ENCODE peak calls at places on chromosomes 3 and 15, in five cellular contexts. P is hepatocyte, X is psoas muscle, N is brain microvascular endothelial cell, V is foreskin fibroblast. S is an unnamed sample.

GRCh38 chr3:155196131-155197075 is 97.1 kb downstream of the STRIT1 start:
- DNase-seq in V (peak; percentile 47), X (no peak), N (no peak), P (no peak), S (no peak)

GRCh38 chr3:178320481-178321352 is 215.5 kb upstream of the KCNMB2 start:
- DNase-seq in P (peak; percentile 73), N (peak; percentile 66), X (no peak), V (peak; percentile 77), S (peak; percentile 60)

GRCh38 chr3:190825389-190826016 is 37.0 kb downstream of the GMNC start:
- DNase-seq in P (no peak), N (no peak), V (no peak), X (no peak), S (no peak)

GRCh38 chr3:77254967-77255831 is 215.3 kb downstream of the ROBO2 start:
- DNase-seq in N (peak; percentile 56), X (no peak), P (peak; percentile 81), V (peak; percentile 82), S (peak; percentile 47)

GRCh38 chr3:143375698-143376097 is 256.1 kb downstream of the CHST2 start:
- DNase-seq in P (no peak), N (no peak), V (no peak), X (no peak), S (no peak)

GRCh38 chr3:46860381-46861292 is 2.6 kb downstream of the MYL3 start:
- DNase-seq in X (peak; percentile 80), V (no peak), N (no peak), P (peak; percentile 48), S (no peak)

GRCh38 chr3:26921054-26921453 is 298.5 kb downstream of the LRRC3B start:
- DNase-seq in X (no peak), N (no peak), P (no peak), V (no peak), S (no peak)

GRCh38 chr3:52191663-52192062 is 6.3 kb upstream of the ALAS1 start:
- DNase-seq in P (no peak), N (no peak), V (no peak), X (no peak), S (no peak)

GRCh38 chr3:19274576-19274975 is 126.3 kb downstream of the KCNH8 start:
- DNase-seq in X (no peak), N (no peak), V (no peak), P (no peak), S (no peak)

GRCh38 chr3:88092270-88092669 is 33.2 kb downstream of the ZNF654 start:
- DNase-seq in X (no peak), P (no peak), N (no peak), V (no peak), S (no peak)

GRCh38 chr3:88090681-88091080 is 31.6 kb downstream of the ZNF654 start:
- DNase-seq in X (no peak), P (no peak), V (no peak), N (no peak), S (no peak)

DNA sequence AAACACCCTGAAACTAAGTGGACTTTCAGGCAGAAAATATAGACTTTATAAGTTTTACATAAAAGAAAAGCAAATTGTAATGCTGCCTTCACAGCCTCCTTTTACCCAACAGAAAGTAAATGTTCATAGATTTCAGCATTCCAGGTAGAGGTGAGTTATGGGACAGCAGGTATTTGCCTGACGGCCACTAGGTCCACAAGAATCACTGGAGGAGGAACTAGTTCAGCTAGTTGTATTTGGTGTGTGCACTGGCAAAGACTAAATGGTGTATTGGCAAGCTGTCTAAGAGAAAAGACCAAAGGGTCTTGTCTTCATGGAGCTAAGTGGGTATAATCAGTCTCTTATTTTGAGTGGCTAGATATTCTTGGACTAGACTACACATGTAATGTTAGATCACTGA is 34.2 kb downstream of the ZNF654 start:
- DNase-seq in V (no peak), P (no peak), N (no peak), X (no peak), S (no peak)
- H3K4me3 ChIP-seq in V (no peak overlapping the region), P (no peak overlapping the region), N (no peak overlapping the region), X (no peak overlapping the region), S (no peak overlapping the region)

GRCh38 chr15:29937956-29938355 is 115.7 kb upstream of the TJP1 start:
- DNase-seq in V (peak; percentile 65), P (no peak), X (no peak), N (no peak), S (no peak)

GRCh38 chr15:29934251-29934650 is 112.0 kb upstream of the TJP1 start:
- DNase-seq in N (peak; percentile 63), V (peak; percentile 91), P (no peak), X (no peak), S (no peak)

GRCh38 chr15:29933043-29933442 is 110.8 kb upstream of the TJP1 start:
- DNase-seq in P (no peak), N (no peak), V (no peak), X (no peak), S (no peak)

GRCh38 chr15:29936353-29937049 is 114.2 kb upstream of the TJP1 start:
- DNase-seq in X (no peak), N (no peak), V (peak; percentile 57), P (no peak), S (no peak)

DNA sequence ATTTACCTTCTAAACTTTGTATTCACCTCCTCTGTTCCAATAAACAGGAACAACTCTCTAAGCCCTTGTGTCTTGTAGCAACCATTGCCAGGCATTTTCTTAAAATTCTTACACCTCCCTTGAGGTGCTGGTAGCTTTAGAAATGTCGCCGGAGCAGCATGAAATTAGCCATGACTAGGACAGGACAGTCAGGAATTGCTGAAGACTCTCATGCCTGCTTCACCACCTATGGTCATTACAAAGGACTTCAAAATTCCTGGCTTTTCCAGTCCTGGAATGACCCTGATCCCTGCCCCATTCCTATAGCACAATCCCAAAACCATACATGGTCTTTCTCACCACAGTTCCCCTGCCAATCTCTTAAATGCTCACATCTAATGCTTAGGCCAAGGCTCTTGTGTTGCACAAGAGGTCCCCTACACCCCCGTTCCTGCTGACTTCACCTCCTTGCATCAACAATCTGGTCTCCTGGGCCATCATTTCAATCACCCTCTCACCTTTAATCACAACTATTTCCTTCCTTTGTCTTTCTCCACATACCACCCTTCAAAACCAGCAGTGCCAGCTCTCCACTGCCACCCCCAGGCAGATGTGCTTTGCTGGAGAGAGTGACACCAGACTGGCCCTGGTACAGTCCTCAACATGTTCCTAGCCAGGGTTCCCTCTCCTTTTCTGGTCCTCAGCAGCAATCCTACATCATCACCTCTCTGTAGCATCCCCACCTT is 113.2 kb upstream of the TJP1 start:
- DNase-seq in V (peak; percentile 56), P (no peak), X (no peak), N (no peak), S (no peak)
- TF ChIP-seq CTCF in V (no peak), P (peak; percentile 8), X (no peak), N (peak; percentile 45), S (no peak)

GRCh38 chr3:30355622-30356021 is 250.8 kb upstream of the TGFBR2 start:
- DNase-seq in P (no peak), N (no peak), X (no peak), V (peak; percentile 42), S (peak; percentile 81)

GRCh38 chr3:30352919-30353318 is 253.5 kb upstream of the TGFBR2 start:
- DNase-seq in N (no peak), X (no peak), V (no peak), P (no peak), S (no peak)

GRCh38 chr3:30354972-30355371 is 251.4 kb upstream of the TGFBR2 start:
- DNase-seq in V (no peak), X (no peak), P (no peak), N (no peak), S (peak; percentile 29)

GRCh38 chr3:30354513-30354912 is 251.9 kb upstream of the TGFBR2 start:
- DNase-seq in V (no peak), N (no peak), P (no peak), X (no peak), S (no peak)

GRCh38 chr3:30353711-30354467 is 252.5 kb upstream of the TGFBR2 start:
- DNase-seq in N (no peak), V (no peak), P (no peak), X (no peak), S (no peak)
- H3K4me3 ChIP-seq in N (no peak overlapping the region), V (no peak overlapping the region), P (no peak overlapping the region), X (no peak overlapping the region), S (no peak overlapping the region)

GRCh38 chr15:90320062-90320884 is 31.8 kb upstream of the ZNF774 start:
- DNase-seq in N (peak; percentile 86), P (peak; percentile 93), X (peak; percentile 90), V (peak; percentile 95), S (peak; percentile 90)
- TF ChIP-seq CTCF in N (peak; percentile 100), P (peak; percentile 98), X (peak; percentile 97), V (peak; percentile 99), S (peak; percentile 99)

GRCh38 chr15:45378913-45379262 is 544 bp upstream of the GATM start:
- DNase-seq in N (no peak), V (no peak), X (no peak), P (no peak), S (no peak)
- H3K4me3 ChIP-seq in N (no peak overlapping the region), V (peak overlapping the region; percentile 44), X (peak overlapping the region; percentile 86), P (peak overlapping the region; percentile 68), S (peak overlapping the region; percentile 43)

S was measured in astrocyte of the cerebellum.